ENCODE peak calls at places on chromosomes 12 and 14, in five cellular contexts. N is NCI-H446; S is naive thymus-derived CD8-positive, alpha-beta T cell; E is NCI-H1092; T is anterior cingulate cortex. Y is an unnamed sample.

GRCh38 chr14:100334904-100335303 is 11.8 kb downstream of the SLC25A47 start:
- DNase-seq in T (no peak), S (no peak), N (no peak), E (no peak), Y (no peak)

GRCh38 chr12:67764946-67765619 is 116.5 kb downstream of the DYRK2 start:
- DNase-seq in E (no peak), S (no peak), N (no peak), T (no peak), Y (no peak)

GRCh38 chr12:107649615-107650014 is 36.0 kb upstream of the PWP1 start:
- DNase-seq in N (no peak), E (no peak), S (no peak), T (no peak), Y (no peak)

GRCh38 chr12:52171950-52172512 is 19.8 kb downstream of the KRT80 start:
- DNase-seq in S (no peak), T (no peak), E (peak), N (no peak), Y (no peak)

GRCh38 chr14:95660550-95661515 is 25.4 kb upstream of the TCL1B start:
- DNase-seq in N (no peak), E (no peak), T (no peak), S (no peak), Y (no peak)

GRCh38 chr12:109863961-109864712 is 16.2 kb downstream of the GLTP start:
- DNase-seq in E (no peak), S (no peak), T (peak), N (no peak), Y (no peak)

GRCh38 chr14:99939421-99939820 is 125.8 kb upstream of the EVL start:
- DNase-seq in S (no peak), N (no peak), T (no peak), E (no peak), Y (no peak)

GRCh38 chr14:90836692-90837063 is 20.4 kb upstream of the TTC7B start:
- DNase-seq in S (no peak), T (no peak), N (no peak), E (no peak), Y (no peak)

GRCh38 chr14:68681256-68681655 is 111.6 kb downstream of the ZFP36L1 start:
- DNase-seq in N (no peak), T (no peak), S (no peak), E (no peak), Y (no peak)

GRCh38 chr12:32043928-32044549 is 62.6 kb upstream of the BICD1 start:
- DNase-seq in N (no peak), T (no peak), S (no peak), E (no peak), Y (no peak)

GRCh38 chr12:7869137-7869536 is 3.6 kb downstream of the SLC2A14 start:
- DNase-seq in N (no peak), E (no peak), T (no peak), S (no peak), Y (no peak)

GRCh38 chr12:56839489-56840442 is 76.6 kb downstream of the HSD17B6 start:
- DNase-seq in S (no peak), N (no peak), T (no peak), E (no peak), Y (peak)

GRCh38 chr14:54893151-54893760 is 9.4 kb downstream of the GCH1 start:
- DNase-seq in E (peak), N (peak), S (no peak), T (no peak), Y (peak)

GRCh38 chr14:103126088-103126872 is 3.0 kb downstream of the TNFAIP2 start:
- DNase-seq in S (no peak), N (no peak), E (no peak), T (no peak), Y (no peak)

GRCh38 chr12:24561411-24561871 is 387.5 kb downstream of the BCAT1 start:
- DNase-seq in S (no peak), E (no peak), N (no peak), T (no peak), Y (no peak)

GRCh38 chr12:80937391-80938238 is at the start of gene LIN7A:
- DNase-seq in N (peak), S (no peak), T (peak), E (peak), Y (no peak)

GRCh38 chr12:124392991-124393790 is 98.3 kb downstream of the RFLNA start:
- DNase-seq in E (peak), T (peak), N (no peak), S (no peak), Y (no peak)

GRCh38 chr14:34227834-34228662 is 234.0 kb downstream of the SPTSSA start:
- DNase-seq in T (peak), E (peak), N (no peak), S (no peak), Y (peak)

GRCh38 chr12:107027304-107028053 is 40.5 kb upstream of the MTERF2 start:
- DNase-seq in E (peak), N (no peak), T (no peak), S (no peak), Y (no peak)

GRCh38 chr14:93239869-93240677 is 33.0 kb downstream of the UBR7 start:
- DNase-seq in S (no peak), T (no peak), N (no peak), E (no peak), Y (no peak)

GRCh38 chr14:105837349-105838063 is 311.1 kb downstream of the TMEM121 start:
- DNase-seq in E (no peak), T (no peak), N (no peak), S (no peak), Y (no peak)

GRCh38 chr14:22465201-22465835 is 123.7 kb downstream of the DAD1 start:
- DNase-seq in E (no peak), N (no peak), S (no peak), T (no peak), Y (no peak)

GRCh38 chr12:4133029-4133428 is 140.5 kb upstream of the CCND2 start:
- DNase-seq in N (no peak), T (no peak), E (no peak), S (no peak), Y (no peak)

GRCh38 chr14:59428581-59429012 is 36.6 kb downstream of the GPR135 start:
- DNase-seq in S (no peak), T (no peak), E (no peak), N (no peak), Y (no peak)

GRCh38 chr12:124233846-124234620 is 60.9 kb upstream of the RFLNA start:
- DNase-seq in S (no peak), T (no peak), E (no peak), N (no peak), Y (no peak)

GRCh38 chr12:31558521-31558920 is 32.4 kb downstream of the DENND5B start:
- DNase-seq in T (no peak), N (no peak), E (no peak), S (no peak), Y (no peak)

GRCh38 chr14:76056128-76056527 is 70.6 kb downstream of the IFT43 start:
- DNase-seq in N (no peak), T (no peak), S (no peak), E (no peak), Y (no peak)

GRCh38 chr12:69284131-69284530 is 44.8 kb downstream of the CPSF6 start:
- DNase-seq in N (peak), T (no peak), E (peak), S (no peak), Y (peak)

GRCh38 chr12:68319988-68320623 is 12.1 kb downstream of the MDM1 start:
- DNase-seq in E (no peak), S (no peak), N (no peak), T (no peak), Y (no peak)

GRCh38 chr14:20683125-20683895 is 1.1 kb upstream of the RNASE4 start:
- DNase-seq in N (peak), E (peak), S (peak), T (no peak), Y (peak)

GRCh38 chr14:46580941-46581671 is 70.5 kb downstream of the RPL10L start:
- DNase-seq in T (no peak), S (no peak), N (no peak), E (peak), Y (no peak)

GRCh38 chr14:89282191-89282590 is 134.8 kb downstream of the FOXN3 start:
- DNase-seq in T (no peak), E (no peak), N (no peak), S (no peak), Y (no peak)

GRCh38 chr12:11584213-11584855 is 65.1 kb upstream of the ETV6 start:
- DNase-seq in E (no peak), N (no peak), T (no peak), S (no peak), Y (no peak)

GRCh38 chr12:69154585-69155363 is 84.6 kb upstream of the CPSF6 start:
- DNase-seq in E (peak), N (peak), T (no peak), S (peak), Y (peak)

GRCh38 chr14:53355581-53356112 is 202.5 kb upstream of the DDHD1 start:
- DNase-seq in N (peak), E (no peak), T (no peak), S (no peak), Y (no peak)

GRCh38 chr12:124292385-124292784 is 2.5 kb upstream of the RFLNA start:
- DNase-seq in T (no peak), S (no peak), N (no peak), E (no peak), Y (no peak)

GRCh38 chr12:32062841-32063240 is 43.8 kb upstream of the BICD1 start:
- DNase-seq in N (no peak), S (no peak), T (no peak), E (no peak), Y (peak)

GRCh38 chr12:41917827-41918445 is 226.7 kb downstream of the GXYLT1 start:
- DNase-seq in E (no peak), T (no peak), N (no peak), S (no peak), Y (no peak)

GRCh38 chr14:69055125-69055524 is 76.0 kb upstream of the ACTN1 start:
- DNase-seq in N (no peak), E (no peak), T (no peak), S (no peak), Y (no peak)